ENCODE peak calls at places on chromosomes 6 and 20, in seven cellular contexts. E, T, N, W, Z, F and B are unnamed samples.

GRCh38 chr6:158926429-158926828 is 73.6 kb downstream of the RSPH3 start:
- DNase-seq in Z (peak; percentile 45), T (peak; percentile 44), F (peak; percentile 39), E (no peak), N (no peak), W (no peak), B (no peak)

GRCh38 chr6:87558446-87558845 is 31.3 kb downstream of the RARS2 start:
- DNase-seq in N (no peak), F (no peak), W (no peak), T (no peak), E (no peak), Z (peak; percentile 11), B (no peak)

GRCh38 chr20:50295345-50295744 is 104.7 kb downstream of the CEBPB start:
- DNase-seq in T (no peak), E (no peak), Z (no peak), F (no peak), N (no peak), W (no peak), B (no peak)

GRCh38 chr6:131164506-131164905 is 29.2 kb downstream of the AKAP7 start:
- DNase-seq in Z (no peak), F (no peak), W (no peak), N (no peak), E (no peak), T (peak; percentile 18), B (no peak)

GRCh38 chr20:41304413-41305079 is 13.0 kb downstream of the ZHX3 start:
- DNase-seq in W (no peak), T (peak; percentile 45), N (no peak), E (no peak), F (no peak), Z (no peak), B (no peak)

GRCh38 chr6:96716221-96716620 is 121.1 kb downstream of the GPR63 start:
- DNase-seq in W (no peak), N (no peak), Z (no peak), T (no peak), F (no peak), E (no peak), B (no peak)

GRCh38 chr20:37615507-37616425 is 78.1 kb upstream of the CTNNBL1 start:
- DNase-seq in E (no peak), Z (peak; percentile 25), W (no peak), N (peak; percentile 71), F (no peak), T (peak; percentile 39), B (peak; percentile 15)

GRCh38 chr6:44151348-44152108 is 7.1 kb upstream of the CAPN11 start:
- DNase-seq in N (peak; percentile 61), T (peak; percentile 67), Z (peak; percentile 56), F (no peak), W (peak; percentile 81), E (peak; percentile 89), B (no peak)

GRCh38 chr20:63224272-63225081 is 8.5 kb upstream of the YTHDF1 start:
- DNase-seq in N (peak; percentile 60), E (peak; percentile 88), W (peak; percentile 45), Z (peak; percentile 51), F (no peak), T (peak; percentile 46), B (no peak)

GRCh38 chr6:148076046-148076445 is 266.6 kb upstream of the SASH1 start:
- DNase-seq in N (no peak), T (no peak), E (no peak), F (no peak), Z (no peak), W (no peak), B (no peak)

GRCh38 chr6:168309997-168310396 is 9.6 kb downstream of the DACT2 start:
- DNase-seq in F (no peak), W (no peak), E (no peak), N (no peak), T (no peak), Z (no peak), B (no peak)

GRCh38 chr6:30810813-30811329 is 66.5 kb upstream of the IER3 start:
- DNase-seq in N (no peak), E (no peak), W (no peak), F (no peak), T (no peak), Z (no peak), B (no peak)

GRCh38 chr6:17705428-17705777 is 1.3 kb downstream of the NUP153 start:
- DNase-seq in W (peak; percentile 37), N (peak; percentile 57), E (no peak), F (peak; percentile 30), Z (peak; percentile 81), T (peak; percentile 84), B (no peak)

GRCh38 chr20:59810376-59811187 is 122.9 kb downstream of the SYCP2 start:
- DNase-seq in T (no peak), W (no peak), Z (no peak), F (no peak), E (no peak), N (no peak), B (no peak)

GRCh38 chr6:35731414-35731735 is 5.5 kb upstream of the ARMC12 start:
- DNase-seq in T (peak; percentile 90), N (peak; percentile 81), W (peak; percentile 98), E (peak; percentile 99), Z (peak; percentile 88), F (no peak), B (no peak)

GRCh38 chr6:134626131-134626530 is 308.2 kb upstream of the SGK1 start:
- DNase-seq in F (no peak), N (no peak), W (no peak), Z (no peak), T (no peak), E (no peak), B (no peak)

GRCh38 chr6:142907017-142907470 is 37.9 kb downstream of the HIVEP2 start:
- DNase-seq in N (no peak), E (no peak), W (no peak), Z (no peak), T (no peak), F (no peak), B (no peak)

GRCh38 chr6:123393333-123393732 is 243.4 kb downstream of the TRDN start:
- DNase-seq in N (no peak), E (no peak), F (no peak), W (no peak), Z (peak; percentile 12), T (peak; percentile 9), B (no peak)

DNA sequence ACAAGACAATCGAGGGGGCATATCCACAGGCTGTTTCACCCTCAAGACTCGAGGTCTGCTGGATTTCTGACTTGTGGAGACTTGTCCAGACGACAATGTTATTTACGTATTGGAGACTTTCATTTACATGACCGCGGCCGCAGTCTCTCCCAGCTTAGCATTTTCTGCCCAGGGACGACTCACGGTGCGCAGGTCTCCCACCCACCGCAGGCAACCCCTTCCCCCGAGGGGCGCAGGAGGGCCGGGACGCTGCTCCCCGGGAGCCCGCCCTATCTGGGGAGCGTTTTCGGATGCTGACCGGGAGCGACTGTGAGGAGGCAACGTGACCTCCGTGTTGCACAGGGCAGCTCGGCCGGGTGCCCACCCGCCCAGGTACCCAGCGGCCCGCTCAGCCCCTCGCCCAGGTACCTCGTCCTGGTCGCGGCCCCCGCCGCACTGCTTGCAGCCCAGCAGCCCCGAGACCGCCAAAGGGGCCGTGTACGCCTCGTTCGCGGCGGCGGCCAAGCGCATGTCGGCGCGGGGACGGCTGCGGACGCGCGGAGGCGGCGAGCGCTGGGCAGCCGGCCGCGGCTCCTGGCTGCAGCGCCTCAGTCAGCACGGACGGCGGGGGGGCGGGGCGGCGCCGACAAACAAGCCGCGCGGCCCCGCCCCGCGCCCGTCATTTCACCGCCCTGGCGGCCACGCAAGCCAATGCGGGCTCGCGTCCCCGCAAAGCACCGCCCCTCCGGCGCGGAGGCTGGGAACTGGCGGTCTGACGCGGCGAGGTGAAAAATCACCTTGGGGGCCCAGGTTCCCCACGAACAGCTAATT is 85.5 kb downstream of the SESN1 start:
- DNase-seq in Z (peak; percentile 79), T (peak; percentile 86), E (peak; percentile 98), N (peak; percentile 30), F (peak; percentile 48), W (peak; percentile 97), B (peak; percentile 22)
- TF ChIP-seq CTCF in Z (no peak), T (no peak), E (peak; percentile 19), N (no peak), F (no peak), W (peak; percentile 88), B (no peak)

GRCh38 chr6:37822851-37823682 is 3.5 kb downstream of the ZFAND3 start:
- DNase-seq in E (no peak), Z (no peak), F (no peak), W (peak; percentile 39), N (no peak), T (peak; percentile 39), B (no peak)
- H3K4me3 ChIP-seq in E (peak overlapping the region; percentile 34), Z (peak overlapping the region; percentile 20), F (peak overlapping the region; percentile 33), W (no peak overlapping the region), N (no peak overlapping the region), T (peak overlapping the region; percentile 8), B (no peak overlapping the region)

DNA sequence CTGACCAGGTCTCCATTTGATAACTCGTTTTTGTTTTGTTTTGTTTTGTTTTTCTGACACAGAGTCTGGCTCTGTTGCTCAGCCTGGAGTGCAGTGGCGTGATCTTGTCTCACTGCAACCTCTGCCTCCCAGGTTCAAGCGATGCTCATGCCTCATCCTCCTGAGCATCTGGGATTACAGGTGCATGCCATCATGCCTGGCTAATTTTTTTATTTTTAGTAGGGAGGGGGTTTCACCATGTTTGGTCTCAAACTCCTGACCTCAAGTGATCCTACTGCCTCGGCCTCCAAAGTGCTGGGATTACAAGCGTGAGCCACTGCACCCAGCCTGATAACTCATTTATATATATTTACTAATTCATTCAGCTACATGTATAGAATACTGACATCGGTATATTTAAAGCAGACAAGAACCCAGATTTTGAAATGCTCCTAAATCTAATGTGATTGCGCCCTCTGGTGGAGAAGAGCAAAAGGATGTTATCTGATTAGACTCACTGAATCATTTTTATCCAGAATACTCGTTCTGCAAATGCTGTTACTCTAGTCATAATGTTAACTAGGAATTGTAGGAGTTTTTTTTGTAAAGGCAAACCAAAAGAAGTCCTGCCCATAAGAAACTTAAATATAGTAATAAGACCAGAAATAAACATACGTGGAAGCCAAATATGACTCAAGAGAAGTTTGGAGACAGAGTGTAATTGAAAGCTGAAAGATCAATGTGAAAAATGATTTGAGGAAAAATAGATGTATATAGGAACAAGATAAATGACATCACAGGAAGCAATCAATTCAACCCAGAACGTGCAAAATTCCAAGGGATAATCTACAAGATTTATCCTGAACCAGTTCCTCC is 5.3 kb upstream of the COL12A1 start:
- DNase-seq in E (no peak), F (peak; percentile 52), W (peak; percentile 49), T (peak; percentile 85), Z (peak; percentile 85), N (no peak), B (no peak)
- TF ChIP-seq CTCF in E (peak; percentile 77), F (peak; percentile 79), W (peak; percentile 70), T (peak; percentile 75), Z (peak; percentile 75), N (peak; percentile 74), B (peak; percentile 59)

GRCh38 chr6:15039136-15039535 is 206.7 kb upstream of the JARID2 start:
- DNase-seq in F (no peak), W (no peak), Z (no peak), N (no peak), E (no peak), T (no peak), B (no peak)

GRCh38 chr6:15048367-15048766 is 197.5 kb upstream of the JARID2 start:
- DNase-seq in F (no peak), W (no peak), T (no peak), Z (no peak), E (no peak), N (no peak), B (no peak)

GRCh38 chr6:15042938-15043337 is 202.9 kb upstream of the JARID2 start:
- DNase-seq in Z (no peak), W (no peak), E (no peak), T (no peak), N (no peak), F (no peak), B (no peak)

GRCh38 chr6:15044146-15044882 is 201.6 kb upstream of the JARID2 start:
- DNase-seq in W (no peak), Z (no peak), N (no peak), E (no peak), F (no peak), T (no peak), B (no peak)

GRCh38 chr6:15044948-15045347 is 200.9 kb upstream of the JARID2 start:
- DNase-seq in N (no peak), Z (no peak), F (no peak), E (no peak), W (no peak), T (no peak), B (no peak)
- H3K4me3 ChIP-seq in N (no peak overlapping the region), Z (no peak overlapping the region), F (no peak overlapping the region), E (no peak overlapping the region), W (no peak overlapping the region), T (no peak overlapping the region), B (no peak overlapping the region)